ENCODE peak calls at places on chromosomes 7 and 10, in seven cellular contexts. B is GM19239, F is psoas muscle, Q is LHCN-M2, Y is NCI-H1930, E is GM06990, L is PC-3. V is an unnamed sample.

GRCh38 chr10:63206997-63207952 is 74.1 kb downstream of the NRBF2 start:
- DNase-seq in B (no peak), F (no peak), Q (peak), Y (no peak), E (peak), L (no peak), V (no peak)

GRCh38 chr7:5630670-5631069 is 150.8 kb downstream of the RNF216 start:
- DNase-seq in B (no peak), F (no peak), Q (no peak), Y (no peak), E (no peak), L (no peak), V (no peak)

GRCh38 chr10:34295142-34295548 is 520.0 kb downstream of the PARD3 start:
- DNase-seq in B (no peak), F (no peak), Q (peak), Y (no peak), E (no peak), L (peak), V (no peak)

GRCh38 chr7:108138911-108139310 is 8.8 kb upstream of the LAMB4 start:
- DNase-seq in B (no peak), F (no peak), Q (peak), Y (no peak), E (no peak), L (no peak), V (no peak)

GRCh38 chr10:15254808-15255655 is 86.5 kb upstream of the NMT2 start:
- DNase-seq in B (peak), F (no peak), Q (no peak), Y (no peak), E (no peak), L (no peak), V (peak)

GRCh38 chr10:43969506-43969905 is 320.8 kb upstream of the ZNF32 start:
- DNase-seq in B (no peak), F (no peak), Q (no peak), Y (no peak), E (no peak), L (no peak), V (no peak)

GRCh38 chr10:80528185-80528700 is 9.5 kb upstream of the SH2D4B start:
- DNase-seq in B (no peak), F (no peak), Q (no peak), Y (no peak), E (no peak), L (no peak), V (no peak)

GRCh38 chr7:130481898-130482297 is 10.0 kb upstream of the MEST start:
- DNase-seq in B (no peak), F (no peak), Q (peak), Y (no peak), E (no peak), L (no peak), V (no peak)

GRCh38 chr7:110397927-110398660 is 692.8 kb upstream of the LRRN3 start:
- DNase-seq in B (no peak), F (no peak), Q (no peak), Y (no peak), E (no peak), L (no peak), V (peak)

GRCh38 chr7:74599251-74599650 is 58.3 kb upstream of the GTF2I start:
- DNase-seq in B (no peak), F (no peak), Q (no peak), Y (no peak), E (peak), L (no peak), V (no peak)

GRCh38 chr7:26937956-26938623 is 73.7 kb upstream of the SKAP2 start:
- DNase-seq in B (peak), F (no peak), Q (no peak), Y (no peak), E (no peak), L (peak), V (no peak)

GRCh38 chr10:109962247-109962646 is 38.9 kb upstream of the XPNPEP1 start:
- DNase-seq in B (no peak), F (no peak), Q (peak), Y (no peak), E (no peak), L (peak), V (no peak)

GRCh38 chr10:124949543-124949942 is 7.6 kb downstream of the ZRANB1 start:
- DNase-seq in B (no peak), F (no peak), Q (peak), Y (no peak), E (no peak), L (no peak), V (no peak)

GRCh38 chr7:38222481-38223096 is 44.5 kb downstream of the STARD3NL start:
- DNase-seq in B (peak), F (no peak), Q (peak), Y (peak), E (no peak), L (peak), V (peak)

GRCh38 chr7:139560678-139561077 is 37.2 kb downstream of the CLEC2L start:
- DNase-seq in B (no peak), F (no peak), Q (no peak), Y (no peak), E (no peak), L (no peak), V (no peak)

GRCh38 chr7:17434841-17435692 is 136.6 kb downstream of the AHR start:
- DNase-seq in B (no peak), F (no peak), Q (peak), Y (no peak), E (no peak), L (peak), V (no peak)

GRCh38 chr7:147639037-147639436 is 951.5 kb upstream of the C7orf33 start:
- DNase-seq in B (no peak), F (no peak), Q (no peak), Y (no peak), E (no peak), L (no peak), V (peak)

GRCh38 chr10:51141015-51141414 is 66.7 kb downstream of the PRKG1 start:
- DNase-seq in B (no peak), F (no peak), Q (no peak), Y (no peak), E (no peak), L (no peak), V (no peak)

GRCh38 chr7:66899552-66900280 is 21.3 kb upstream of the TMEM248 start:
- DNase-seq in B (no peak), F (no peak), Q (no peak), Y (no peak), E (no peak), L (no peak), V (no peak)

GRCh38 chr7:65251851-65252620 is 121.6 kb upstream of the ZNF92 start:
- DNase-seq in B (no peak), F (peak), Q (no peak), Y (peak), E (peak), L (peak), V (peak)

GRCh38 chr7:151064993-151065392 is 5.6 kb downstream of the SLC4A2 start:
- DNase-seq in B (no peak), F (no peak), Q (no peak), Y (no peak), E (no peak), L (no peak), V (no peak)

GRCh38 chr10:105063796-105064195 is 422.7 kb downstream of the SORCS3 start:
- DNase-seq in B (peak), F (no peak), Q (no peak), Y (no peak), E (no peak), L (peak), V (peak)

GRCh38 chr7:25894902-25895791 is 256.9 kb upstream of the NFE2L3 start:
- DNase-seq in B (peak), F (peak), Q (peak), Y (peak), E (peak), L (peak), V (peak)

V was measured in GM23338.